ENCODE peak calls at places on chromosomes 16 and 17, in five cellular contexts. One of them, this sample, is unnamed.

GRCh38 chr16:7185689-7186088 is 147.0 kb upstream of the RBFOX1 start:
- DNase-seq in H1: no peak
- DNase-seq in K562: peak
- DNase-seq in GM12878: no peak
- DNase-seq in HepG2: peak
- DNase-seq in this sample: no peak

GRCh38 chr17:14813649-14814048 is 451.5 kb downstream of the PMP22 start:
- DNase-seq in H1: peak
- DNase-seq in K562: peak
- DNase-seq in GM12878: no peak
- DNase-seq in HepG2: peak
- DNase-seq in this sample: peak

GRCh38 chr17:185445-186138 is 4.1 kb upstream of the DOC2B start:
- DNase-seq in H1: no peak
- DNase-seq in K562: no peak
- DNase-seq in GM12878: no peak
- DNase-seq in HepG2: no peak
- DNase-seq in this sample: no peak

GRCh38 chr16:59164461-59164860 is 430.3 kb upstream of the GOT2 start:
- DNase-seq in H1: no peak
- DNase-seq in K562: no peak
- DNase-seq in GM12878: no peak
- DNase-seq in HepG2: no peak
- DNase-seq in this sample: peak

GRCh38 chr17:81868674-81869220 is 2.4 kb downstream of the ARHGDIA start:
- DNase-seq in H1: no peak
- DNase-seq in K562: peak
- DNase-seq in GM12878: no peak
- DNase-seq in HepG2: peak
- DNase-seq in this sample: peak

GRCh38 chr17:79255926-79256325 is 181.3 kb downstream of the ENGASE start:
- DNase-seq in H1: no peak
- DNase-seq in K562: no peak
- DNase-seq in GM12878: no peak
- DNase-seq in HepG2: no peak
- DNase-seq in this sample: no peak

GRCh38 chr16:56742030-56742984 is 12.4 kb downstream of the NUP93 start:
- DNase-seq in H1: no peak
- DNase-seq in K562: no peak
- DNase-seq in GM12878: no peak
- DNase-seq in HepG2: no peak
- DNase-seq in this sample: no peak

GRCh38 chr17:9467518-9467917 is 108.1 kb downstream of the STX8 start:
- DNase-seq in H1: peak
- DNase-seq in K562: no peak
- DNase-seq in GM12878: no peak
- DNase-seq in HepG2: no peak
- DNase-seq in this sample: peak

GRCh38 chr16:57745768-57746167 is 10.2 kb downstream of the KATNB1 start:
- DNase-seq in H1: no peak
- DNase-seq in K562: no peak
- DNase-seq in GM12878: no peak
- DNase-seq in HepG2: no peak
- DNase-seq in this sample: no peak

GRCh38 chr16:8880839-8881510 is 1.2 kb upstream of the LITAFD start:
- DNase-seq in H1: no peak
- DNase-seq in K562: no peak
- DNase-seq in GM12878: no peak
- DNase-seq in HepG2: no peak
- DNase-seq in this sample: no peak

DNA sequence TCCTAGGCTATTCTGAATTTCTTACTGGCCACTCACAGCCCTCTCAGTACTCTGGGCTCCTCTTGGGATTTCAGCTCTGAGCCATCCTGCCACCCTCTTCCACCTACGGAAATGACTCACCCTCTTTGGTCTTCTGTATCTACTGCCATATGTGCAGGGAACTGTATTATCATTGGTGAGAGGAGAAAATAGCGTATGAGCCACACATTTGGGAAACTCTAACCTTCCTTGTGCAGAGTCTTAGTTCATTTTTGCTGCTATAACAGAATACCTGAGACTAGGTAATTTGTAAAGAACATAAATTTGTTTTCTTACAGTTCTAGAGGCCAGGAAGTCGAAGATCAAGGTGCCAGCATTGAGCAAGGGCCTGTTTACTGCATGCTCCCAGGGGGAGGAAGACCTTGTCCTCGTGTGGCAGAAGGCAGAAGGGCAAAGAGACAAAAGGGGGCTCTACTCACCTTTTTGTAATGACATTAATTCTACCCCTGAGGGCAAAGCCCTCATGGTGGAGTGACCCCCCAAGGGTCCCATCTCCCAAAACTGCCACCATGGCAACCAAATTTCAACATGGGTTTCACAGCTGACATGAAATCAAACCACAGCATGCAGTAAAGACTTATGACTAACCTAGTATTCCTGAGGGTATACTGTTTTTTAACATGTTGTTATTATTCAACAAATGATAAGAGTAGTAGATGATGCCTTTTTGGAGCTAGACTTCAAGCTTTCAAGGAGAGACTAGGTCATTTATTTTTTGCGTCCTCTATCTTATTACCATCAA is 191.8 kb downstream of the PRKCA start:
- DNase-seq in H1: no peak
- DNase-seq in K562: peak
- DNase-seq in GM12878: no peak
- DNase-seq in HepG2: no peak
- DNase-seq in this sample: no peak
- TF ChIP-seq CREB1 in H1: no peak
- TF ChIP-seq CREB1 in K562: no peak
- TF ChIP-seq CREB1 in GM12878: no peak
- TF ChIP-seq CREB1 in HepG2: no peak
- TF ChIP-seq CREB1 in this sample: no peak

GRCh38 chr17:77957215-77957868 is 1.2 kb upstream of the TNRC6C start:
- DNase-seq in H1: no peak
- DNase-seq in K562: no peak
- DNase-seq in GM12878: peak
- DNase-seq in HepG2: no peak
- DNase-seq in this sample: peak
- TF ChIP-seq EZH2 in H1: no peak
- TF ChIP-seq EZH2 in K562: peak
- TF ChIP-seq EZH2 in GM12878: no peak
- TF ChIP-seq EZH2 in HepG2: peak
- TF ChIP-seq EZH2 in this sample: peak

GRCh38 chr17:49028271-49028670 is 31.1 kb downstream of the IGF2BP1 start:
- DNase-seq in H1: no peak
- DNase-seq in K562: no peak
- DNase-seq in GM12878: no peak
- DNase-seq in HepG2: no peak
- DNase-seq in this sample: no peak

GRCh38 chr17:49035470-49036269 is 38.5 kb downstream of the IGF2BP1 start:
- DNase-seq in H1: peak
- DNase-seq in K562: peak
- DNase-seq in GM12878: no peak
- DNase-seq in HepG2: no peak
- DNase-seq in this sample: peak

GRCh38 chr17:49036270-49036626 is 39.1 kb downstream of the IGF2BP1 start:
- DNase-seq in H1: no peak
- DNase-seq in K562: no peak
- DNase-seq in GM12878: no peak
- DNase-seq in HepG2: no peak
- DNase-seq in this sample: no peak

GRCh38 chr17:49029841-49030240 is 32.7 kb downstream of the IGF2BP1 start:
- DNase-seq in H1: no peak
- DNase-seq in K562: no peak
- DNase-seq in GM12878: no peak
- DNase-seq in HepG2: no peak
- DNase-seq in this sample: no peak

DNA sequence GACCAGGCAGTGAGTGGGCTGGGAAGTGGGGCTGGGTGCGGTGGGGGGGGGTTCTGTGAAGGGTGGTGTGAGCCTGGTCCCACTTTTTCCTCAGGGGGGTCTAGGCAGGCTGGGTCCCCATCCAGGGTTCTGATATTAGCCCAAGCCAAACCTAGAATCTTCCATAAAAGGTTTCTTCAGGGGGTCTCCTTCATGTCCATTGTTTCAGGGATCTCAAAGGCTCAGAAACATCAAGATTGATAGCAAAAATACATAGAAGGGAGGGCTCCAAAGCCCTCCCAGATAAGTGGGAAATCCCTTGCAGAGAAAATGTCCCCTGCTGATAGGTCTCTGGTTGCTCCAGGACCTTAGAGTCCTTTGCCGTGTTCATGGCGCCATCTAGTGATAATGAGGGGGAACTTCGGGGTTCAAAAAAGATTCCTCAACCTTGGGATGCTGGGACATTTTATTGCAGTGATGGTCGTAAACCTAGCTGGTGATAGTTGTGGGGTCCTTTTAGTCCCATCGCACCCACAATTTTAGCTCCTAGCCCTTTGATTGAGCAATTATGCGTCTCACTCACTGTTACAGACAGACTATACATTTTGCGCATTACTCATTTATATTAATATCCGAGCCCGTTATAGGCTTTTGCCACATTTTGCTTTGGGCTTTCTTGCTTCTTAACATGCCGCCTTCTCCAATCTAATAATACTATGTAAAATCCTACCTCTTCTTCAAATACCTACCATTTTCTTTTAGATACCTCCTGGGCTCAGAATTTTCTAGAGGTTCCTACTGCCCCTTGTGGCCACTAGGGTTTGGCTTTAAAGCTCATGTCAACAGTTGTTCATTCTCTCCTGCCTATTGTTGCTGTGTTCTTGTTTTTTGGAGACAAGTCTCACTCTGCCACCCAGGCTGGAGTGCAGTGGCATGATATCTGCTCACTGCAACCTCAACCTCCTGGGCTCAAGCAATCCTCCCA is 35.1 kb downstream of the IGF2BP1 start:
- DNase-seq in H1: peak
- DNase-seq in K562: peak
- DNase-seq in GM12878: peak
- DNase-seq in HepG2: peak
- DNase-seq in this sample: peak
- TF ChIP-seq CREB1 in H1: no peak
- TF ChIP-seq CREB1 in K562: no peak
- TF ChIP-seq CREB1 in GM12878: no peak
- TF ChIP-seq CREB1 in HepG2: no peak
- TF ChIP-seq CREB1 in this sample: no peak

GRCh38 chr17:75779987-75780889 is 4.4 kb upstream of the UNK start:
- DNase-seq in H1: no peak
- DNase-seq in K562: no peak
- DNase-seq in GM12878: no peak
- DNase-seq in HepG2: no peak
- DNase-seq in this sample: no peak
- TF ChIP-seq EZH2 in H1: no peak
- TF ChIP-seq EZH2 in K562: no peak
- TF ChIP-seq EZH2 in GM12878: no peak
- TF ChIP-seq EZH2 in HepG2: no peak
- TF ChIP-seq EZH2 in this sample: no peak

GRCh38 chr17:18041776-18042175 is 2.6 kb downstream of the GID4 start:
- DNase-seq in H1: no peak
- DNase-seq in K562: no peak
- DNase-seq in GM12878: no peak
- DNase-seq in HepG2: no peak
- DNase-seq in this sample: no peak

GRCh38 chr17:18039535-18040286 is 503 bp downstream of the GID4 start:
- DNase-seq in H1: peak
- DNase-seq in K562: no peak
- DNase-seq in GM12878: no peak
- DNase-seq in HepG2: no peak
- DNase-seq in this sample: peak

GRCh38 chr17:18038861-18039534 is at the start of the genes ATPAF2 and GID4:
- DNase-seq in H1: peak
- DNase-seq in K562: peak
- DNase-seq in GM12878: peak
- DNase-seq in HepG2: peak
- DNase-seq in this sample: peak

GRCh38 chr17:18038149-18038850 is 668 bp downstream of the ATPAF2 start:
- DNase-seq in H1: no peak
- DNase-seq in K562: no peak
- DNase-seq in GM12878: no peak
- DNase-seq in HepG2: no peak
- DNase-seq in this sample: no peak

GRCh38 chr17:18040287-18040858 is 1.2 kb downstream of the GID4 start:
- DNase-seq in H1: peak
- DNase-seq in K562: peak
- DNase-seq in GM12878: no peak
- DNase-seq in HepG2: no peak
- DNase-seq in this sample: no peak
- TF ChIP-seq CREB1 in H1: no peak
- TF ChIP-seq CREB1 in K562: no peak
- TF ChIP-seq CREB1 in GM12878: no peak
- TF ChIP-seq CREB1 in HepG2: no peak
- TF ChIP-seq CREB1 in this sample: no peak

GRCh38 chr17:49496183-49496865 is 1.2 kb downstream of the NGFR start:
- DNase-seq in H1: peak
- DNase-seq in K562: peak
- DNase-seq in GM12878: no peak
- DNase-seq in HepG2: no peak
- DNase-seq in this sample: peak

GRCh38 chr17:49495842-49496182 is 719 bp downstream of the NGFR start:
- DNase-seq in H1: no peak
- DNase-seq in K562: no peak
- DNase-seq in GM12878: no peak
- DNase-seq in HepG2: no peak
- DNase-seq in this sample: peak

GRCh38 chr17:49498037-49498615 is 3.0 kb downstream of the NGFR start:
- DNase-seq in H1: peak
- DNase-seq in K562: no peak
- DNase-seq in GM12878: no peak
- DNase-seq in HepG2: no peak
- DNase-seq in this sample: peak

GRCh38 chr17:49496866-49497146 is 1.7 kb downstream of the NGFR start:
- DNase-seq in H1: no peak
- DNase-seq in K562: no peak
- DNase-seq in GM12878: no peak
- DNase-seq in HepG2: no peak
- DNase-seq in this sample: no peak

GRCh38 chr17:49497147-49498036 is 2.3 kb downstream of the NGFR start:
- DNase-seq in H1: peak
- DNase-seq in K562: no peak
- DNase-seq in GM12878: no peak
- DNase-seq in HepG2: no peak
- DNase-seq in this sample: peak
- TF ChIP-seq EZH2 in H1: peak
- TF ChIP-seq EZH2 in K562: no peak
- TF ChIP-seq EZH2 in GM12878: no peak
- TF ChIP-seq EZH2 in HepG2: peak
- TF ChIP-seq EZH2 in this sample: peak